ENCODE peak calls at places on chromosome 1, in seven cellular contexts. One of them, this sample, is unnamed.

GRCh38 chr1:119336738-119337315 is 31.8 kb upstream of the HAO2 start:
- DNase-seq in prostate gland: no peak
- DNase-seq in HCT116: no peak
- DNase-seq in transverse colon: no peak
- DNase-seq in breast epithelium: no peak
- DNase-seq in sigmoid colon: no peak
- DNase-seq in spleen: no peak
- DNase-seq in this sample: no peak

GRCh38 chr1:107877092-107877491 is 87.9 kb downstream of the VAV3 start:
- DNase-seq in prostate gland: no peak
- DNase-seq in breast epithelium: no peak
- DNase-seq in transverse colon: no peak
- DNase-seq in sigmoid colon: no peak
- DNase-seq in spleen: no peak
- DNase-seq in HCT116: no peak
- DNase-seq in this sample: no peak

GRCh38 chr1:109193653-109194590 is 19.8 kb upstream of the SARS1 start:
- DNase-seq in breast epithelium: no peak
- DNase-seq in sigmoid colon: no peak
- DNase-seq in spleen: no peak
- DNase-seq in transverse colon: peak; percentile 67
- DNase-seq in HCT116: no peak
- DNase-seq in prostate gland: no peak
- DNase-seq in this sample: no peak

GRCh38 chr1:219542828-219543518 is 69.9 kb downstream of the ZC3H11B start:
- DNase-seq in transverse colon: no peak
- DNase-seq in prostate gland: no peak
- DNase-seq in breast epithelium: no peak
- DNase-seq in HCT116: no peak
- DNase-seq in sigmoid colon: no peak
- DNase-seq in spleen: no peak
- DNase-seq in this sample: no peak

GRCh38 chr1:27624467-27625233 is 10.3 kb downstream of the FGR start:
- DNase-seq in breast epithelium: no peak
- DNase-seq in spleen: no peak
- DNase-seq in prostate gland: no peak
- DNase-seq in sigmoid colon: no peak
- DNase-seq in transverse colon: no peak
- DNase-seq in HCT116: no peak
- DNase-seq in this sample: no peak

GRCh38 chr1:205270764-205271163 is 43.0 kb downstream of the TMCC2 start:
- DNase-seq in HCT116: peak; percentile 46
- DNase-seq in sigmoid colon: no peak
- DNase-seq in spleen: no peak
- DNase-seq in prostate gland: no peak
- DNase-seq in breast epithelium: no peak
- DNase-seq in transverse colon: no peak
- DNase-seq in this sample: no peak

GRCh38 chr1:41823453-41823852 is 95.3 kb downstream of the HIVEP3 start:
- DNase-seq in prostate gland: no peak
- DNase-seq in transverse colon: no peak
- DNase-seq in spleen: no peak
- DNase-seq in HCT116: no peak
- DNase-seq in breast epithelium: no peak
- DNase-seq in sigmoid colon: no peak
- DNase-seq in this sample: no peak

GRCh38 chr1:96688737-96689136 is 32.8 kb upstream of the PTBP2 start:
- DNase-seq in prostate gland: no peak
- DNase-seq in breast epithelium: no peak
- DNase-seq in HCT116: no peak
- DNase-seq in sigmoid colon: no peak
- DNase-seq in spleen: no peak
- DNase-seq in transverse colon: no peak
- DNase-seq in this sample: no peak

GRCh38 chr1:171221665-171222591 is 26.4 kb upstream of the FMO1 start:
- DNase-seq in HCT116: no peak
- DNase-seq in breast epithelium: no peak
- DNase-seq in transverse colon: no peak
- DNase-seq in sigmoid colon: no peak
- DNase-seq in spleen: no peak
- DNase-seq in prostate gland: no peak
- DNase-seq in this sample: no peak

GRCh38 chr1:114510235-114511047 is 562 bp downstream of the TRIM33 start:
- DNase-seq in transverse colon: peak; percentile 51
- DNase-seq in sigmoid colon: peak; percentile 72
- DNase-seq in prostate gland: peak; percentile 28
- DNase-seq in HCT116: peak; percentile 6
- DNase-seq in breast epithelium: peak; percentile 56
- DNase-seq in spleen: no peak
- DNase-seq in this sample: peak; percentile 89

GRCh38 chr1:86754265-86754974 is 50.0 kb downstream of the SH3GLB1 start:
- DNase-seq in transverse colon: no peak
- DNase-seq in prostate gland: no peak
- DNase-seq in HCT116: no peak
- DNase-seq in breast epithelium: no peak
- DNase-seq in sigmoid colon: no peak
- DNase-seq in spleen: no peak
- DNase-seq in this sample: no peak

DNA sequence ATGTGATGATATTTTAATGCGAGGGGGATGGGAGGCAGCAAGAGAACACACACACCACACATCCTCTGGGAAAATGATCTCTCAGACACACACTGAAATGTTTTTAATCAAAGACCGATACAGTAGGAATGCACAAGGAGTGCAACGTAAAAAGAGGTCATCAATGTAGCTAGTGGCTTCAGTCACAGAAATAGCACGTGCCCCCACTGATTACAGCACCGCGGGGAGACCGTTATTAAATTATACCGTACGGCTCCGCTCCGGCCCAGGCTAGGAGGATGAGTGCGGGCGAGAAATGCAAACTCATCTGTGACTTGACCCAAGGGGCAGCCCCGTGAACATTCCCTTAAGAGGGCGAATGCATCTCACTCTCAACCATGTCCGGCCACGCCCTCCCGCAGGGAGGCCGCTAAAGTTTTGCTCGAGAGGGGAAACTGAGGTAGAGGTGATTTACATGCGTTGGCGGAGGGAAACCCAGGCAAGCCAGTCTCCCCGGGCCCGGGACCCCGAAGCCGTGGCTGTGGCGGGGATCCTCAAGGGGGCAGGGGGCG is 552 bp downstream of the UBR4 start:
- DNase-seq in sigmoid colon: peak; percentile 71
- DNase-seq in prostate gland: peak; percentile 14
- DNase-seq in breast epithelium: no peak
- DNase-seq in HCT116: no peak
- DNase-seq in spleen: no peak
- DNase-seq in transverse colon: peak; percentile 49
- DNase-seq in this sample: no peak
- TF ChIP-seq POLR2A in sigmoid colon: no peak
- TF ChIP-seq POLR2A in prostate gland: no peak
- TF ChIP-seq POLR2A in breast epithelium: no peak
- TF ChIP-seq POLR2A in HCT116: no peak
- TF ChIP-seq POLR2A in spleen: no peak
- TF ChIP-seq POLR2A in transverse colon: no peak
- TF ChIP-seq POLR2A in this sample: no peak

GRCh38 chr1:152667625-152668024 is 4.4 kb downstream of the LCE2D start:
- DNase-seq in breast epithelium: no peak
- DNase-seq in sigmoid colon: no peak
- DNase-seq in HCT116: no peak
- DNase-seq in prostate gland: no peak
- DNase-seq in spleen: no peak
- DNase-seq in transverse colon: no peak
- DNase-seq in this sample: no peak
- H3K9me3 ChIP-seq in breast epithelium: no peaks in the 10 kb centered on the region
- H3K9me3 ChIP-seq in sigmoid colon: no peaks in the 10 kb centered on the region
- H3K9me3 ChIP-seq in HCT116: no peaks in the 10 kb centered on the region
- H3K9me3 ChIP-seq in prostate gland: no peaks in the 10 kb centered on the region
- H3K9me3 ChIP-seq in spleen: no peaks in the 10 kb centered on the region
- H3K9me3 ChIP-seq in transverse colon: no peaks in the 10 kb centered on the region
- H3K9me3 ChIP-seq in this sample: no peaks in the 10 kb centered on the region

GRCh38 chr1:217776693-217777092 is 145.5 kb downstream of the SPATA17 start:
- DNase-seq in transverse colon: no peak
- DNase-seq in breast epithelium: no peak
- DNase-seq in sigmoid colon: no peak
- DNase-seq in HCT116: no peak
- DNase-seq in prostate gland: no peak
- DNase-seq in spleen: no peak
- DNase-seq in this sample: no peak
- TF ChIP-seq POLR2AphosphoS5 in transverse colon: no peak
- TF ChIP-seq POLR2AphosphoS5 in breast epithelium: no peak
- TF ChIP-seq POLR2AphosphoS5 in sigmoid colon: no peak
- TF ChIP-seq POLR2AphosphoS5 in HCT116: no peak
- TF ChIP-seq POLR2AphosphoS5 in prostate gland: no peak
- TF ChIP-seq POLR2AphosphoS5 in spleen: no peak
- TF ChIP-seq POLR2AphosphoS5 in this sample: no peak

GRCh38 chr1:52726265-52727113 is at the start of gene ZYG11B:
- DNase-seq in prostate gland: peak; percentile 86
- DNase-seq in spleen: peak; percentile 98
- DNase-seq in sigmoid colon: peak; percentile 94
- DNase-seq in HCT116: peak; percentile 54
- DNase-seq in transverse colon: peak; percentile 92
- DNase-seq in breast epithelium: peak; percentile 88
- DNase-seq in this sample: peak; percentile 90
- TF ChIP-seq POLR2A in prostate gland: peak; percentile 75
- TF ChIP-seq POLR2A in spleen: no peak
- TF ChIP-seq POLR2A in sigmoid colon: peak; percentile 58
- TF ChIP-seq POLR2A in HCT116: peak; percentile 27
- TF ChIP-seq POLR2A in transverse colon: peak; percentile 66
- TF ChIP-seq POLR2A in breast epithelium: no peak
- TF ChIP-seq POLR2A in this sample: no peak

DNA sequence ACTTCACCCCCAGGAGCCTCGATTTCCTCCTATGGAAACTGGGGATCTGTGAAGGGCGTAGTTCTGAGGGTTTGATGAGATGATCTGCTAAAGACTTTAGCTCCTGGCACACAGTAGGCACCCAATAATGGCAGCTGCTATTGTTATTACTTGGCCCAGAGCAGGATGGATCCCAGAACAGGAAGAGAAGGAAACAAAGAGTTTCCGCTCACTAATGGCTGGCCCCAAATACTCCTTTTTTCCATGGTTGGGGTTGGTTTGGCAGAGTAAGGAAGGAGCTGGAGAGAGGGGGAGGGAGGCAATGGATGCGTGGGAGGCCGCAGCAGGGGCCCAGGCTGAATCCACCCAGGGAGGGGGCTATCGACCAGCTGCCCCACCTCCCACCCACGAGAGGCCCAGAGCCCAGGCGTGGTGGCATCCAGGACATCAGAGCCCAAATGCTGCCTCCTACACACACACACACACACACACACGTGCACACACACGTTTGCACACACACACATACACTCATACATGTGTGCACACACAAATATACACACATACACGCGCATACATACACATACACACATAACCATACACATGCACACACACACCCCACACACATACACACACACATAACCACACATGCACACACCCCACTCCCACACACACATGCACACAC is 25.0 kb downstream of the C1QB start:
- DNase-seq in spleen: no peak
- DNase-seq in prostate gland: no peak
- DNase-seq in sigmoid colon: no peak
- DNase-seq in transverse colon: no peak
- DNase-seq in breast epithelium: no peak
- DNase-seq in HCT116: no peak
- DNase-seq in this sample: no peak
- H3K9me3 ChIP-seq in spleen: no peaks in the 10 kb centered on the region
- H3K9me3 ChIP-seq in prostate gland: no peaks in the 10 kb centered on the region
- H3K9me3 ChIP-seq in sigmoid colon: no peaks in the 10 kb centered on the region
- H3K9me3 ChIP-seq in transverse colon: no peaks in the 10 kb centered on the region
- H3K9me3 ChIP-seq in breast epithelium: no peaks in the 10 kb centered on the region
- H3K9me3 ChIP-seq in HCT116: no peaks in the 10 kb centered on the region
- H3K9me3 ChIP-seq in this sample: no peaks in the 10 kb centered on the region

GRCh38 chr1:37793773-37794371 is at the start of gene MANEAL:
- DNase-seq in spleen: peak; percentile 85
- DNase-seq in breast epithelium: no peak
- DNase-seq in transverse colon: peak; percentile 51
- DNase-seq in HCT116: peak; percentile 33
- DNase-seq in prostate gland: peak; percentile 13
- DNase-seq in sigmoid colon: no peak
- DNase-seq in this sample: no peak
- TF ChIP-seq POLR2AphosphoS5 in spleen: no peak
- TF ChIP-seq POLR2AphosphoS5 in breast epithelium: no peak
- TF ChIP-seq POLR2AphosphoS5 in transverse colon: no peak
- TF ChIP-seq POLR2AphosphoS5 in HCT116: peak; percentile 59
- TF ChIP-seq POLR2AphosphoS5 in prostate gland: no peak
- TF ChIP-seq POLR2AphosphoS5 in sigmoid colon: no peak
- TF ChIP-seq POLR2AphosphoS5 in this sample: no peak

GRCh38 chr1:15430787-15431570 is 7.3 kb upstream of the CTRC start:
- DNase-seq in HCT116: no peak
- DNase-seq in sigmoid colon: no peak
- DNase-seq in spleen: peak; percentile 92
- DNase-seq in transverse colon: peak; percentile 83
- DNase-seq in breast epithelium: no peak
- DNase-seq in prostate gland: peak; percentile 57
- DNase-seq in this sample: no peak
- TF ChIP-seq POLR2A in HCT116: no peak
- TF ChIP-seq POLR2A in sigmoid colon: no peak
- TF ChIP-seq POLR2A in spleen: no peak
- TF ChIP-seq POLR2A in transverse colon: peak; percentile 25
- TF ChIP-seq POLR2A in breast epithelium: no peak
- TF ChIP-seq POLR2A in prostate gland: no peak
- TF ChIP-seq POLR2A in this sample: no peak

DNA sequence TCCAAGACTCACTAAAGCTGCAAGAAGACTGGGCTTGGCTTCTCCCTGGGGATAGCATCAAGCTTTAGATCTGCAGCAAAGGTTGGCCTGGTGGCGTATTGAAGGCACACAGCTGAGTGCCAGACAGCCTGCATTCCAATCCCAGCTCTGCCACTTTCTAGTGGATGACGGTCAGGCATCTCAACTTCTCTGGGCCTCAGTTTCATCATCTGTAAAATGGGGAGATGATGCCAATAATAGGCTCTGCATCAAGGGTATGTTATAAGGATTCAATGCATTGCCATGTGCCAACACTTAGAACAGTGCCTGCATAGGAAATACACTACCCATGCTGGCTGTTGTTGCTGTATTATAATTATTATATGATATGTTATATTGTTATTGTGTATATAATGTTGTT is 220.4 kb downstream of the NPHP4 start:
- DNase-seq in transverse colon: no peak
- DNase-seq in prostate gland: no peak
- DNase-seq in breast epithelium: no peak
- DNase-seq in spleen: no peak
- DNase-seq in HCT116: no peak
- DNase-seq in sigmoid colon: no peak
- DNase-seq in this sample: no peak
- H3K9me3 ChIP-seq in transverse colon: no peaks in the 10 kb centered on the region
- H3K9me3 ChIP-seq in prostate gland: no peaks in the 10 kb centered on the region
- H3K9me3 ChIP-seq in breast epithelium: no peaks in the 10 kb centered on the region
- H3K9me3 ChIP-seq in spleen: no peaks in the 10 kb centered on the region
- H3K9me3 ChIP-seq in HCT116: no peaks in the 10 kb centered on the region
- H3K9me3 ChIP-seq in sigmoid colon: no peaks in the 10 kb centered on the region
- H3K9me3 ChIP-seq in this sample: no peaks in the 10 kb centered on the region

This sample was measured in vagina.